ENCODE peak calls at places on chromosomes 6 and 20, in five cellular contexts. W is GM12878, T is H1, J is HepG2, N is K562. C is an unnamed sample.

GRCh38 chr20:51525241-51526104 is 17.0 kb downstream of the NFATC2 start:
- DNase-seq in N (peak; percentile 38), W (no peak), J (no peak), T (no peak), C (peak; percentile 81)

GRCh38 chr20:35342154-35342769 is 50.0 kb upstream of the FAM83C start:
- DNase-seq in N (no peak), J (no peak), T (no peak), W (no peak), C (peak; percentile 13)

GRCh38 chr6:74752303-74752702 is 453.6 kb downstream of the COL12A1 start:
- DNase-seq in N (no peak), W (no peak), T (no peak), J (no peak), C (no peak)

GRCh38 chr6:133548409-133548808 is 307.3 kb downstream of the EYA4 start:
- DNase-seq in J (no peak), W (no peak), N (no peak), T (no peak), C (no peak)

GRCh38 chr20:17662333-17663039 is 19.6 kb downstream of the RRBP1 start:
- DNase-seq in W (no peak), J (no peak), T (no peak), N (no peak), C (no peak)

GRCh38 chr6:43709654-43710303 is 22.2 kb upstream of the MRPS18A start:
- DNase-seq in W (no peak), N (no peak), J (no peak), T (no peak), C (no peak)

GRCh38 chr6:63452117-63452516 is 120.2 kb upstream of the LOC128125822 start:
- DNase-seq in T (no peak), J (peak; percentile 93), W (no peak), N (no peak), C (no peak)

GRCh38 chr6:89250239-89250638 is 33.1 kb upstream of the GABRR1 start:
- DNase-seq in W (no peak), J (no peak), N (no peak), T (peak; percentile 29), C (no peak)

GRCh38 chr6:41957117-41957516 is 15.5 kb upstream of the CCND3 start:
- DNase-seq in J (no peak), T (no peak), N (no peak), W (no peak), C (no peak)

GRCh38 chr20:1122388-1123315 is 4.2 kb downstream of the PSMF1 start:
- DNase-seq in T (no peak), W (no peak), N (no peak), J (peak; percentile 99), C (peak; percentile 39)

GRCh38 chr20:46808565-46808964 is 86.1 kb upstream of the EYA2 start:
- DNase-seq in T (no peak), N (no peak), W (no peak), J (no peak), C (no peak)

GRCh38 chr20:14245368-14245970 is 91.9 kb downstream of the FLRT3 start:
- DNase-seq in N (no peak), W (no peak), J (no peak), T (no peak), C (no peak)

GRCh38 chr6:145015739-145016558 is 719.4 kb downstream of the EPM2A start:
- DNase-seq in T (no peak), J (no peak), N (no peak), W (peak; percentile 11), C (no peak)

GRCh38 chr20:61959301-61959700 is 106.4 kb downstream of the TAF4 start:
- DNase-seq in T (peak; percentile 61), W (no peak), N (peak; percentile 83), J (no peak), C (no peak)

GRCh38 chr6:116685437-116685993 is 4.5 kb downstream of the KPNA5 start:
- DNase-seq in J (no peak), W (no peak), T (no peak), N (no peak), C (no peak)

GRCh38 chr6:25172819-25173218 is 106.4 kb upstream of the CARMIL1 start:
- DNase-seq in J (no peak), N (no peak), T (no peak), W (no peak), C (no peak)

GRCh38 chr6:82988904-82989303 is 76.7 kb downstream of the UBE3D start:
- DNase-seq in T (no peak), N (peak; percentile 20), W (no peak), J (no peak), C (no peak)

GRCh38 chr6:128179890-128180440 is 279.1 kb upstream of the THEMIS start:
- DNase-seq in J (no peak), T (no peak), N (no peak), W (no peak), C (no peak)

GRCh38 chr6:44917430-44917829 is 410.7 kb upstream of the RUNX2 start:
- DNase-seq in W (no peak), T (no peak), N (no peak), J (no peak), C (no peak)

GRCh38 chr6:143536461-143536865 is 24.9 kb upstream of the FUCA2 start:
- DNase-seq in N (no peak), W (no peak), T (peak; percentile 75), J (no peak), C (no peak)

GRCh38 chr20:44615876-44616603 is 33.7 kb downstream of the PKIG start:
- DNase-seq in W (no peak), N (no peak), J (no peak), T (no peak), C (no peak)
- TF ChIP-seq GABPA in W (no peak), N (no peak), J (no peak), T (no peak), C (no peak)

GRCh38 chr6:21026576-21027273 is 492.5 kb downstream of the CDKAL1 start:
- DNase-seq in W (no peak), J (no peak), T (no peak), N (no peak), C (no peak)
- TF ChIP-seq POLR2AphosphoS5 in W (no peak), J (no peak), T (no peak), N (no peak), C (no peak)

GRCh38 chr6:98627129-98627775 is 207.1 kb upstream of the POU3F2 start:
- DNase-seq in J (no peak), N (no peak), W (no peak), T (no peak), C (no peak)
- TF ChIP-seq GABPA in J (no peak), N (no peak), W (no peak), T (no peak), C (no peak)

DNA sequence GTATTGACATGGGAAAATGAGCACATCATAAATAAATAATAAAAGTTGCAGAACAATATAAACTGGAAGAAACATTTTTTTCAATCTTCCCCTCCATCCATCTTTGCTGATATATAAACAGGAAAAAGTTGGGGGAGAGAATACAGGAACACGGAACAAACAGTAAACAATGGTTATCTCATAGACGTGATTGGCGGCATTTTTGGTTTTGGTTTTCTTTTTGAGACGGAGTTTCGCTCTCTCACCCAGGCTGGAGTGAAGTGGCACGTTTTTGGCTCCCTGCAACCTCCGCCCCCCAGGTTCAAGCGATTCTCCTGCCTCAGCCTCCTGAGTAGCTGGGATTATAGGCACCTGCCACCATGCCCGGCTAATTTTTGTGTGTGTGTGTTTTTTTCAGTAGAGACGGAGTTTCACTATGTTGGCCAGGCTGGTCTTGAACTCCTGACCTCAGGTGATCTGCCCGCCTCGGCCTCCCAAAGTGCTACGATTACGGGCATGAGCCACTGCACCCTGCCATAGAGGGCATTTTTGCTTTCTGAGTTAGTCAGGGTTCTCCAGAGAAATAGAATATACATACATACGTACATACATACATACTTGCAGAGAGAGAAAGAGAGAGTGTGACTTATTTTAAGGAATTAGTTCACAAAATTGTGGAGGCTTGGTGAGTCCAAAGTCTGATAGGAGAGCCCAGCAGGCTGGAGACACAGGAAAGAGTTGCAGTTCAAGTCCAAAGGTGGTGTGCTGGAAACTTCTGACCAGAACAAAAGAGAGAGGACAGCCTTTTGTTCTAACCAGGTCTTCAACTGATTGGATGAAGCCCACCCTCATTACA is 22.6 kb downstream of the GNL1 start:
- DNase-seq in W (no peak), N (no peak), J (peak; percentile 68), T (no peak), C (no peak)
- TF ChIP-seq POLR2AphosphoS5 in W (no peak), N (no peak), J (no peak), T (no peak), C (no peak)

GRCh38 chr20:59145926-59146800 is 17.5 kb upstream of the ZNF831 start:
- DNase-seq in J (no peak), N (no peak), T (no peak), W (no peak), C (no peak)
- TF ChIP-seq GABPA in J (no peak), N (no peak), T (no peak), W (no peak), C (no peak)

GRCh38 chr6:53611342-53611741 is 54.2 kb downstream of the KLHL31 start:
- DNase-seq in N (no peak), J (no peak), T (no peak), W (no peak), C (no peak)

GRCh38 chr6:53618219-53618618 is 47.3 kb downstream of the KLHL31 start:
- DNase-seq in T (no peak), W (no peak), J (no peak), N (no peak), C (no peak)

GRCh38 chr6:53616450-53617357 is 48.9 kb downstream of the KLHL31 start:
- DNase-seq in T (no peak), W (no peak), N (no peak), J (peak; percentile 52), C (no peak)

GRCh38 chr6:53614676-53615075 is 50.9 kb downstream of the KLHL31 start:
- DNase-seq in J (peak; percentile 66), W (no peak), T (no peak), N (no peak), C (no peak)

GRCh38 chr6:53615633-53616449 is 49.7 kb downstream of the KLHL31 start:
- DNase-seq in T (no peak), W (no peak), N (peak; percentile 28), J (peak; percentile 100), C (no peak)
- TF ChIP-seq POLR2AphosphoS5 in T (no peak), W (no peak), N (no peak), J (peak; percentile 87), C (no peak)